ENCODE peak calls at places on chromosome 2, in seven cellular contexts. One of them, this sample, is unnamed.
A peak's percentile ranks its signal among the peaks of the same experiment; 100 is the strongest.

GRCh38 chr2:63841254-63842022 is at the start of gene UGP2:
- DNase-seq in hepatocyte: peak; percentile 95
- DNase-seq in IMR-90: peak; percentile 92
- DNase-seq in stimulated activated CD4-positive, alpha-beta T cell treated with anti-CD3 and anti-CD28 coated beads, Interleukin-1b, Interleukin-23, amount 100 ng/mL, for 24 hours: peak; percentile 40
- DNase-seq in COLO829: peak; percentile 63
- DNase-seq in germinal center: peak; percentile 79
- DNase-seq in activated T-cell treated with anti-CD3 and anti-CD28 coated beads for 1 hour: peak; percentile 66
- DNase-seq in this sample: peak; percentile 69

GRCh38 chr2:17877811-17878221 is 651 bp upstream of the KCNS3 start:
- DNase-seq in hepatocyte: peak; percentile 32
- DNase-seq in IMR-90: no peak
- DNase-seq in stimulated activated CD4-positive, alpha-beta T cell treated with anti-CD3 and anti-CD28 coated beads, Interleukin-1b, Interleukin-23, amount 100 ng/mL, for 24 hours: no peak
- DNase-seq in COLO829: no peak
- DNase-seq in germinal center: peak; percentile 57
- DNase-seq in activated T-cell treated with anti-CD3 and anti-CD28 coated beads for 1 hour: no peak
- DNase-seq in this sample: peak; percentile 1

GRCh38 chr2:86464654-86465053 is 23.5 kb downstream of the KDM3A start:
- DNase-seq in hepatocyte: no peak
- DNase-seq in IMR-90: no peak
- DNase-seq in stimulated activated CD4-positive, alpha-beta T cell treated with anti-CD3 and anti-CD28 coated beads, Interleukin-1b, Interleukin-23, amount 100 ng/mL, for 24 hours: no peak
- DNase-seq in COLO829: no peak
- DNase-seq in germinal center: no peak
- DNase-seq in activated T-cell treated with anti-CD3 and anti-CD28 coated beads for 1 hour: no peak
- DNase-seq in this sample: no peak

GRCh38 chr2:42368817-42369550 is 8.0 kb upstream of the COX7A2L start:
- DNase-seq in hepatocyte: no peak
- DNase-seq in IMR-90: no peak
- DNase-seq in stimulated activated CD4-positive, alpha-beta T cell treated with anti-CD3 and anti-CD28 coated beads, Interleukin-1b, Interleukin-23, amount 100 ng/mL, for 24 hours: no peak
- DNase-seq in COLO829: no peak
- DNase-seq in germinal center: no peak
- DNase-seq in activated T-cell treated with anti-CD3 and anti-CD28 coated beads for 1 hour: no peak
- DNase-seq in this sample: no peak

GRCh38 chr2:44974064-44974715 is 32.7 kb downstream of the SIX3 start:
- DNase-seq in hepatocyte: peak; percentile 58
- DNase-seq in IMR-90: peak; percentile 37
- DNase-seq in stimulated activated CD4-positive, alpha-beta T cell treated with anti-CD3 and anti-CD28 coated beads, Interleukin-1b, Interleukin-23, amount 100 ng/mL, for 24 hours: no peak
- DNase-seq in COLO829: peak; percentile 65
- DNase-seq in germinal center: no peak
- DNase-seq in activated T-cell treated with anti-CD3 and anti-CD28 coated beads for 1 hour: no peak
- DNase-seq in this sample: no peak

GRCh38 chr2:174067815-174068214 is 102.6 kb upstream of the SP3 start:
- DNase-seq in hepatocyte: no peak
- DNase-seq in IMR-90: no peak
- DNase-seq in stimulated activated CD4-positive, alpha-beta T cell treated with anti-CD3 and anti-CD28 coated beads, Interleukin-1b, Interleukin-23, amount 100 ng/mL, for 24 hours: no peak
- DNase-seq in COLO829: no peak
- DNase-seq in germinal center: no peak
- DNase-seq in activated T-cell treated with anti-CD3 and anti-CD28 coated beads for 1 hour: no peak
- DNase-seq in this sample: no peak

GRCh38 chr2:191010887-191011885 is 2.8 kb downstream of the STAT1 start:
- DNase-seq in hepatocyte: no peak
- DNase-seq in IMR-90: no peak
- DNase-seq in stimulated activated CD4-positive, alpha-beta T cell treated with anti-CD3 and anti-CD28 coated beads, Interleukin-1b, Interleukin-23, amount 100 ng/mL, for 24 hours: no peak
- DNase-seq in COLO829: no peak
- DNase-seq in germinal center: no peak
- DNase-seq in activated T-cell treated with anti-CD3 and anti-CD28 coated beads for 1 hour: no peak
- DNase-seq in this sample: no peak

GRCh38 chr2:86000131-86000937 is 105.4 kb downstream of the POLR1A start:
- DNase-seq in hepatocyte: no peak
- DNase-seq in IMR-90: no peak
- DNase-seq in stimulated activated CD4-positive, alpha-beta T cell treated with anti-CD3 and anti-CD28 coated beads, Interleukin-1b, Interleukin-23, amount 100 ng/mL, for 24 hours: no peak
- DNase-seq in COLO829: no peak
- DNase-seq in germinal center: no peak
- DNase-seq in activated T-cell treated with anti-CD3 and anti-CD28 coated beads for 1 hour: no peak
- DNase-seq in this sample: no peak

GRCh38 chr2:7444614-7445013 is 527.4 kb downstream of the RNF144A start:
- DNase-seq in hepatocyte: no peak
- DNase-seq in IMR-90: no peak
- DNase-seq in stimulated activated CD4-positive, alpha-beta T cell treated with anti-CD3 and anti-CD28 coated beads, Interleukin-1b, Interleukin-23, amount 100 ng/mL, for 24 hours: no peak
- DNase-seq in COLO829: no peak
- DNase-seq in germinal center: no peak
- DNase-seq in activated T-cell treated with anti-CD3 and anti-CD28 coated beads for 1 hour: no peak
- DNase-seq in this sample: no peak

GRCh38 chr2:222452422-222452950 is 28.1 kb downstream of the SGPP2 start:
- DNase-seq in hepatocyte: no peak
- DNase-seq in IMR-90: no peak
- DNase-seq in stimulated activated CD4-positive, alpha-beta T cell treated with anti-CD3 and anti-CD28 coated beads, Interleukin-1b, Interleukin-23, amount 100 ng/mL, for 24 hours: no peak
- DNase-seq in COLO829: no peak
- DNase-seq in germinal center: no peak
- DNase-seq in activated T-cell treated with anti-CD3 and anti-CD28 coated beads for 1 hour: no peak
- DNase-seq in this sample: no peak

GRCh38 chr2:98736464-98736889 is 5.5 kb upstream of the MGAT4A start:
- DNase-seq in hepatocyte: no peak
- DNase-seq in IMR-90: no peak
- DNase-seq in stimulated activated CD4-positive, alpha-beta T cell treated with anti-CD3 and anti-CD28 coated beads, Interleukin-1b, Interleukin-23, amount 100 ng/mL, for 24 hours: no peak
- DNase-seq in COLO829: no peak
- DNase-seq in germinal center: no peak
- DNase-seq in activated T-cell treated with anti-CD3 and anti-CD28 coated beads for 1 hour: no peak
- DNase-seq in this sample: no peak

This sample was measured in memory B cell.